ENCODE peak calls at places on chromosome 5, in four cellular contexts. W, D, K and H are unnamed samples.

GRCh38 chr5:31934156-31934555 is 240.0 kb downstream of the GOLPH3 start:
- DNase-seq in W (no peak), D (no peak), K (no peak), H (no peak)

GRCh38 chr5:74865799-74866652 is at the start of gene FAM169A:
- DNase-seq in W (no peak), D (peak; percentile 67), K (no peak), H (peak; percentile 59)

GRCh38 chr5:116452774-116453368 is 121.8 kb downstream of the SEMA6A start:
- DNase-seq in W (no peak), D (no peak), K (no peak), H (no peak)

GRCh38 chr5:150628936-150629485 is 11.4 kb upstream of the SYNPO start:
- DNase-seq in W (no peak), D (no peak), K (no peak), H (no peak)

GRCh38 chr5:78806544-78806943 is 158.0 kb upstream of the LHFPL2 start:
- DNase-seq in W (no peak), D (no peak), K (peak; percentile 58), H (no peak)

GRCh38 chr5:174173766-174174165 is 128.3 kb downstream of the NSG2 start:
- DNase-seq in W (no peak), D (no peak), K (no peak), H (no peak)

GRCh38 chr5:949275-949543 is 56.5 kb downstream of the TRIP13 start:
- DNase-seq in W (no peak), D (no peak), K (no peak), H (no peak)

GRCh38 chr5:9361835-9362234 is 184.0 kb downstream of the SEMA5A start:
- DNase-seq in W (peak; percentile 27), D (no peak), K (no peak), H (peak; percentile 60)

GRCh38 chr5:110401881-110402280 is 324.6 kb downstream of the TMEM232 start:
- DNase-seq in W (no peak), D (no peak), K (no peak), H (no peak)

GRCh38 chr5:135398160-135398854 is 724 bp downstream of the MACROH2A1 start:
- DNase-seq in W (no peak), D (no peak), K (no peak), H (peak; percentile 28)

GRCh38 chr5:123422433-123423277 is 548 bp downstream of the CEP120 start:
- DNase-seq in W (no peak), D (peak; percentile 35), K (no peak), H (peak; percentile 34)

GRCh38 chr5:135246923-135247795 is 151.9 kb downstream of the MACROH2A1 start:
- DNase-seq in W (no peak), D (no peak), K (peak; percentile 80), H (peak; percentile 61)

GRCh38 chr5:127028822-127029457 is 1.4 kb downstream of the MARCHF3 start:
- DNase-seq in W (peak; percentile 14), D (no peak), K (no peak), H (peak; percentile 53)

GRCh38 chr5:115472601-115473000 is 72.0 kb downstream of the FEM1C start:
- DNase-seq in W (no peak), D (peak; percentile 65), K (no peak), H (no peak)

GRCh38 chr5:30540150-30540549 is 653.3 kb upstream of the CDH6 start:
- DNase-seq in W (no peak), D (no peak), K (no peak), H (no peak)

GRCh38 chr5:100803391-100803790 is 99.7 kb downstream of the ST8SIA4 start:
- DNase-seq in W (peak; percentile 67), D (no peak), K (no peak), H (peak; percentile 91)

GRCh38 chr5:33662721-33663435 is 222.1 kb downstream of the TARS1 start:
- DNase-seq in W (no peak), D (no peak), K (no peak), H (no peak)

GRCh38 chr5:53246042-53246836 is 136.7 kb upstream of the MOCS2 start:
- DNase-seq in W (no peak), D (no peak), K (peak; percentile 75), H (no peak)

GRCh38 chr5:77449277-77449676 is 42.8 kb downstream of the WDR41 start:
- DNase-seq in W (no peak), D (no peak), K (no peak), H (no peak)

GRCh38 chr5:173941758-173942401 is 47.1 kb upstream of the C5orf47 start:
- DNase-seq in W (no peak), D (no peak), K (no peak), H (no peak)

GRCh38 chr5:34854459-34855174 is 15.7 kb downstream of the TTC23L start:
- DNase-seq in W (no peak), D (peak; percentile 57), K (no peak), H (no peak)

GRCh38 chr5:67998709-67999251 is 216.8 kb upstream of the PIK3R1 start:
- DNase-seq in W (no peak), D (no peak), K (no peak), H (no peak)

GRCh38 chr5:75368391-75368790 is 31.4 kb downstream of the HMGCR start:
- DNase-seq in W (no peak), D (no peak), K (no peak), H (no peak)

GRCh38 chr5:170468633-170469032 is 35.2 kb upstream of the KCNIP1 start:
- DNase-seq in W (no peak), D (no peak), K (no peak), H (no peak)

GRCh38 chr5:157431544-157432200 is 28.3 kb upstream of the NIPAL4 start:
- DNase-seq in W (peak; percentile 40), D (peak; percentile 9), K (peak; percentile 41), H (peak; percentile 55)

GRCh38 chr5:1502737-1503120 is 21.0 kb downstream of the LPCAT1 start:
- DNase-seq in W (no peak), D (no peak), K (no peak), H (no peak)

GRCh38 chr5:62783374-62784057 is 204.9 kb downstream of the LRRC70 start:
- DNase-seq in W (no peak), D (no peak), K (no peak), H (no peak)